ENCODE peak calls at places on chromosomes 3 and 15, in seven cellular contexts. S is K562, C is GM12878, B is H1, K is HepG2, N is SK-N-SH, H is HCT116. X is an unnamed sample.

GRCh38 chr3:14428087-14429067 is 26.0 kb downstream of the SLC6A6 start:
- DNase-seq in H (no peak), B (no peak), K (no peak), C (no peak), S (no peak), N (no peak), X (no peak)

GRCh38 chr3:34139566-34139965 is 341.1 kb downstream of the PDCD6IP start:
- DNase-seq in C (no peak), H (no peak), K (no peak), B (no peak), S (no peak), N (no peak), X (no peak)

GRCh38 chr15:91022075-91022831 is at the start of gene VPS33B:
- DNase-seq in C (peak; percentile 63), H (peak; percentile 81), B (peak; percentile 68), S (peak; percentile 86), N (peak; percentile 85), K (peak; percentile 86), X (peak; percentile 64)

GRCh38 chr3:64552160-64552559 is 135.6 kb downstream of the ADAMTS9 start:
- DNase-seq in H (no peak), K (peak; percentile 16), B (no peak), N (no peak), S (no peak), C (no peak), X (no peak)

GRCh38 chr3:3038201-3038991 is 71.8 kb downstream of the IL5RA start:
- DNase-seq in K (no peak), N (no peak), H (no peak), C (peak; percentile 26), S (no peak), B (no peak), X (no peak)

GRCh38 chr3:5006755-5007202 is 27.5 kb downstream of the BHLHE40 start:
- DNase-seq in K (no peak), S (no peak), N (no peak), B (no peak), C (peak; percentile 95), H (no peak), X (no peak)

GRCh38 chr3:185308126-185308754 is 54.4 kb upstream of the EHHADH start:
- DNase-seq in S (peak; percentile 62), K (peak; percentile 71), H (peak; percentile 51), C (peak; percentile 49), B (peak; percentile 34), N (peak; percentile 44), X (peak; percentile 72)

GRCh38 chr15:100335335-100335999 is 6.3 kb downstream of the ADAMTS17 start:
- DNase-seq in K (no peak), S (no peak), H (no peak), B (no peak), C (no peak), N (peak; percentile 85), X (no peak)

GRCh38 chr3:129286081-129286480 is 7.4 kb downstream of the HMCES start:
- DNase-seq in N (no peak), B (no peak), H (no peak), K (no peak), S (no peak), C (no peak), X (no peak)

GRCh38 chr15:91561371-91562100 is 292.0 kb upstream of the SLCO3A1 start:
- DNase-seq in N (no peak), K (no peak), H (no peak), C (no peak), S (no peak), B (no peak), X (no peak)

GRCh38 chr3:152069871-152070270 is 196.4 kb downstream of the SUCNR1 start:
- DNase-seq in K (no peak), C (no peak), S (no peak), B (no peak), H (no peak), N (no peak), X (no peak)

GRCh38 chr15:78263351-78263781 is 996 bp upstream of the DNAJA4 start:
- DNase-seq in S (peak; percentile 77), H (no peak), K (no peak), N (no peak), C (no peak), B (no peak), X (no peak)

GRCh38 chr3:44067431-44067830 is 174.3 kb upstream of the TOPAZ1 start:
- DNase-seq in H (no peak), K (no peak), N (no peak), S (no peak), C (no peak), B (no peak), X (no peak)

GRCh38 chr3:116129187-116129945 is 315.9 kb downstream of the LSAMP start:
- DNase-seq in K (no peak), C (no peak), H (no peak), B (no peak), N (no peak), S (no peak), X (no peak)

GRCh38 chr15:41698779-41699178 is 38.6 kb downstream of the MGA start:
- DNase-seq in C (no peak), N (no peak), S (no peak), K (no peak), H (no peak), B (no peak), X (no peak)

GRCh38 chr3:122572940-122573412 is 4.5 kb upstream of the PARP15 start:
- DNase-seq in S (no peak), K (peak; percentile 88), C (peak; percentile 77), B (peak; percentile 15), N (no peak), H (no peak), X (no peak)

GRCh38 chr3:142296507-142296906 is 71.1 kb upstream of the GK5 start:
- DNase-seq in B (no peak), K (no peak), C (peak; percentile 2), H (no peak), N (no peak), S (no peak), X (no peak)

GRCh38 chr3:81851166-81851565 is 89.7 kb upstream of the GBE1 start:
- DNase-seq in N (no peak), H (no peak), B (no peak), K (no peak), C (no peak), S (no peak), X (no peak)

GRCh38 chr15:90956551-90957104 is 1.9 kb downstream of the RCCD1 start:
- DNase-seq in C (no peak), N (peak; percentile 96), B (no peak), K (no peak), S (peak; percentile 37), H (no peak), X (no peak)

GRCh38 chr15:23038741-23039150 is 623 bp downstream of the TUBGCP5 start:
- DNase-seq in C (no peak), N (no peak), S (no peak), K (peak; percentile 24), B (no peak), H (no peak), X (no peak)

GRCh38 chr3:95595416-95596075 is 1218.8 kb upstream of the EPHA6 start:
- DNase-seq in B (no peak), S (no peak), K (no peak), H (no peak), N (no peak), C (no peak), X (no peak)

GRCh38 chr3:80770106-80771079 is 991.1 kb downstream of the GBE1 start:
- DNase-seq in H (no peak), K (no peak), N (no peak), C (peak; percentile 17), S (peak; percentile 8), B (no peak), X (no peak)

GRCh38 chr15:65805019-65805738 is 13.1 kb upstream of the DENND4A start:
- DNase-seq in C (no peak), K (peak; percentile 42), B (no peak), H (no peak), N (peak; percentile 72), S (peak; percentile 52), X (no peak)

GRCh38 chr15:71080705-71081104 is 34.6 kb upstream of the THSD4 start:
- DNase-seq in B (no peak), S (no peak), H (no peak), N (no peak), C (peak; percentile 3), K (no peak), X (no peak)

GRCh38 chr3:49513494-49514179 is 40.6 kb upstream of the BSN start:
- DNase-seq in C (no peak), N (no peak), H (no peak), K (no peak), B (no peak), S (no peak), X (no peak)

GRCh38 chr3:129211772-129212171 is 28.1 kb upstream of the CNBP start:
- DNase-seq in H (peak; percentile 98), K (peak; percentile 34), C (no peak), B (no peak), S (peak; percentile 58), N (peak; percentile 53), X (no peak)

GRCh38 chr15:90165659-90166489 is 35.3 kb upstream of the SEMA4B start:
- DNase-seq in B (no peak), K (peak; percentile 95), C (peak; percentile 64), S (peak; percentile 78), N (peak; percentile 42), H (peak; percentile 98), X (no peak)

GRCh38 chr15:39591896-39592315 is 11.0 kb downstream of the THBS1 start:
- DNase-seq in K (no peak), B (no peak), C (no peak), H (no peak), S (no peak), N (no peak), X (no peak)
- H3K9ac ChIP-seq in K (no peak overlapping the region), B (no peak overlapping the region), C (no peak overlapping the region), H (no peak overlapping the region), S (no peak overlapping the region), N (no peak overlapping the region), X (no peak overlapping the region)

GRCh38 chr3:105394177-105394576 is 27.5 kb downstream of the ALCAM start:
- DNase-seq in S (no peak), B (no peak), C (no peak), H (no peak), N (no peak), K (no peak), X (no peak)
- TF ChIP-seq POLR2AphosphoS5 in S (no peak), B (no peak), C (no peak), H (no peak), N (no peak), K (no peak), X (no peak)

GRCh38 chr3:13025778-13026518 is 47.3 kb downstream of the IQSEC1 start:
- DNase-seq in C (no peak), B (no peak), K (no peak), N (no peak), S (no peak), H (no peak), X (no peak)
- H3K36me3 ChIP-seq in C (no peaks in the 10 kb centered on the region), B (no peaks in the 10 kb centered on the region), K (no peaks in the 10 kb centered on the region), N (no peaks in the 10 kb centered on the region), S (no peaks in the 10 kb centered on the region), H (no peaks in the 10 kb centered on the region), X (no peaks in the 10 kb centered on the region)

DNA sequence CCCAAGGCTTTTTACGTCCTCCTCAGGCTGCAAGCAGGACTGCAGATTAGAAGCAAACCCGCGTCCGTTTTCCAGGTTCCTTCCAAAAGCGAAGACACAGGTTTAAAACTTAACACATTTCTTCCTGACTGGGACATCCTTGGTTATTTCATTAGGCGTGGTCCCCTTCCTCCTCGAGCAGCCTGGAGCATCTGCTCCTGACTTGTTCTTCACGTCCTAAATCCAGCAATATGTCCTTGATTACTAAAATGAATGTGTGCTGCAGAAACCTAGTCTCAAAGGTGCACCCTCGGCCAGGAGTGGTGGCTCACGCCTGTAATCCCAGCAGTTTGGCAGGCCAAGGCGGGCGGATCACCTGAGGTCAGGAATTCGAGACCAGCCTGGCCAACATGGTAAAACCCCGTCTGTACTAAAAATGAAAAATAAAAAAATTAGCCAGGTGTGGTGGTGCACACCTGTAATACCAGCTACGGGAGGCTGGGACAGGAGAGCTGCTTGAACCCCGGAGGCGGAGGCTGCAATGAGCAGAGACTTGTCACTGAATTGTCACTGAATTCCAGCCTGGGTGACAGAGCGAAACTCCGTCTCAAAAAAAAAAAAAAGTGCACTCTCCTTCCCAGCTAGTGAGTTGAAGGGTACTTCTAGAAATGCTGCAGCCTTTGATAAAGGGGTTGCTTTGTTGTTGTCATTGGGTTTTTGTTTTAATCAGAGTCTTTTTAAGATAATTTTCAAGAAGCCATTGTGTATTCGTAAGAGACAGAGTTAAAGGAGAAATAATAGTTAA is 853 bp upstream of the LRIG1 start:
- DNase-seq in C (no peak), H (no peak), S (no peak), K (no peak), B (no peak), N (no peak), X (no peak)
- H3K9ac ChIP-seq in C (no peak overlapping the region), H (no peak overlapping the region), S (peak overlapping the region; percentile 5), K (peak overlapping the region; percentile 2), B (no peak overlapping the region), N (no peak overlapping the region), X (no peak overlapping the region)